ENCODE peak calls at places on chromosomes 5 and 9, in six cellular contexts. T is fibroblast of lung, K is cardiac muscle cell, F is MM.1S, G is PC-9, U is IMR-90. E is an unnamed sample.
A peak's percentile ranks its signal among the peaks of the same experiment; 100 is the strongest.

GRCh38 chr5:82057051-82057450 is 85.2 kb downstream of the ATG10 start:
- DNase-seq in U (peak; percentile 5), T (no peak), K (no peak), F (no peak), G (no peak), E (no peak)

GRCh38 chr5:34586117-34586885 is 69.8 kb upstream of the RAI14 start:
- DNase-seq in U (peak; percentile 97), G (peak; percentile 99), T (peak; percentile 71), F (no peak), K (peak; percentile 89), E (no peak)

GRCh38 chr5:21646469-21646868 is 1206.7 kb downstream of the CDH12 start:
- DNase-seq in F (no peak), K (peak; percentile 21), G (no peak), T (peak; percentile 61), U (peak; percentile 40), E (no peak)

GRCh38 chr9:72952914-72953313 is at the start of gene ALDH1A1:
- DNase-seq in F (no peak), T (peak; percentile 18), G (no peak), U (no peak), K (no peak), E (no peak)

GRCh38 chr5:139745121-139745799 is 50.3 kb upstream of the PSD2 start:
- DNase-seq in U (peak; percentile 82), G (peak; percentile 66), K (peak; percentile 68), T (peak; percentile 65), F (no peak), E (peak; percentile 60)

GRCh38 chr9:9352877-9353481 is 1259.8 kb downstream of the PTPRD start:
- DNase-seq in U (no peak), T (peak; percentile 22), F (no peak), G (no peak), K (peak; percentile 0), E (no peak)

GRCh38 chr5:107484261-107484660 is 186.5 kb downstream of the EFNA5 start:
- DNase-seq in K (peak; percentile 24), F (no peak), G (no peak), U (no peak), T (no peak), E (no peak)

GRCh38 chr9:128706671-128707381 is 4.5 kb downstream of the PKN3 start:
- DNase-seq in T (no peak), U (no peak), K (no peak), F (no peak), G (no peak), E (no peak)

GRCh38 chr9:33813712-33814641 is 3.0 kb upstream of the UBE2R2 start:
- DNase-seq in U (peak; percentile 90), T (peak; percentile 69), K (peak; percentile 59), G (peak; percentile 43), F (peak; percentile 63), E (no peak)

GRCh38 chr5:146290318-146290717 is 48.3 kb upstream of the POU4F3 start:
- DNase-seq in T (peak; percentile 2), G (peak; percentile 81), F (no peak), K (no peak), U (peak; percentile 7), E (no peak)

DNA sequence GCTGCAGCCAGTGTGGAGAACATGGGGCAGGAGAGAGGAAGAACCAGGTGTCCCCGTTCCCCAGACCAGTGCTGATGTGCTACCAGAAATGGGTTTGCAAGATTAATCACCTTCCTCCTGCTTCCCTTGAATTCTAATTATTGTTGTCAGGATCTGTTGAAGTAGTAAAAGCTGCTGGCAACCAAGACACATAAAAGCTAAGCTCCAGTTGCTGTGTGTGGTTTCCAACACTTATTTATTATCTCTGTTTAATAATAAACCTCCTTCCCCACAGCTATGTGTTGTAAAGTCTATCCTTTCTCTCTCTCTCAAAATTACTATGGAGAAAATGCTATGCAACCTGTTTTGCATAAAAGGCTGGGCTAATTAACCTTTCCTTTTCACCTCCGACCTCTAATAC is 2.3 kb upstream of the RETREG1 start:
- DNase-seq in T (no peak), G (no peak), F (no peak), K (no peak), U (no peak), E (no peak)
- H3K27ac ChIP-seq in T (no peak overlapping the region), G (no peak overlapping the region), F (no peak overlapping the region), K (no peak overlapping the region), U (no peak overlapping the region), E (no peak overlapping the region)

DNA sequence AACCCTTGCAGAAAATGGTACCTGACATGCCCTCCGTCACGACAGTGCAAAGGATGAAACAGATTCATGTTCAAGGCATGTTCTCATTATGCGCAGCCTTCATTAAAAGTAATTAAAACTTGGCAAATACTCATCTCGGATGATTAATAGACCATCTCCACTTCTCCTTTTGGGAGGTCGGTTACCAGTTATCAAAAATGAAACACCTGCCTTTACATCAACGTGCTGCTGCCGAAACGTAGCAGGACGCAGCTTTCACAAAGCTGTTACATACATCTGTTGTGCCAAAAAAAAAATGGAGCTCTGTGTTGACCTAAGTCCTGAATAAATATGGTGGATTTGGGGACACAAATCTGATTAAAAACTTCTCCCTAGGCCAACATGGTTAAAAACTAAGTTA is 75.7 kb downstream of the PTCH1 start:
- DNase-seq in T (no peak), F (no peak), K (no peak), G (no peak), U (no peak), E (no peak)
- H3K27ac ChIP-seq in T (no peak overlapping the region), F (no peak overlapping the region), K (no peak overlapping the region), G (no peak overlapping the region), U (no peak overlapping the region), E (no peak overlapping the region)

GRCh38 chr5:1139366-1139765 is 27.5 kb upstream of the SLC12A7 start:
- DNase-seq in F (no peak), G (no peak), K (no peak), T (no peak), U (no peak), E (peak; percentile 11)

GRCh38 chr5:1139806-1140187 is 27.9 kb upstream of the SLC12A7 start:
- DNase-seq in F (no peak), G (no peak), T (no peak), U (no peak), K (no peak), E (peak; percentile 10)

GRCh38 chr5:1137567-1138444 is 25.9 kb upstream of the SLC12A7 start:
- DNase-seq in G (peak; percentile 44), K (no peak), F (no peak), U (no peak), T (no peak), E (peak; percentile 25)

GRCh38 chr5:1140188-1140817 is 28.4 kb upstream of the SLC12A7 start:
- DNase-seq in T (peak; percentile 28), U (peak; percentile 31), F (peak; percentile 84), K (peak; percentile 68), G (peak; percentile 69), E (peak; percentile 86)

DNA sequence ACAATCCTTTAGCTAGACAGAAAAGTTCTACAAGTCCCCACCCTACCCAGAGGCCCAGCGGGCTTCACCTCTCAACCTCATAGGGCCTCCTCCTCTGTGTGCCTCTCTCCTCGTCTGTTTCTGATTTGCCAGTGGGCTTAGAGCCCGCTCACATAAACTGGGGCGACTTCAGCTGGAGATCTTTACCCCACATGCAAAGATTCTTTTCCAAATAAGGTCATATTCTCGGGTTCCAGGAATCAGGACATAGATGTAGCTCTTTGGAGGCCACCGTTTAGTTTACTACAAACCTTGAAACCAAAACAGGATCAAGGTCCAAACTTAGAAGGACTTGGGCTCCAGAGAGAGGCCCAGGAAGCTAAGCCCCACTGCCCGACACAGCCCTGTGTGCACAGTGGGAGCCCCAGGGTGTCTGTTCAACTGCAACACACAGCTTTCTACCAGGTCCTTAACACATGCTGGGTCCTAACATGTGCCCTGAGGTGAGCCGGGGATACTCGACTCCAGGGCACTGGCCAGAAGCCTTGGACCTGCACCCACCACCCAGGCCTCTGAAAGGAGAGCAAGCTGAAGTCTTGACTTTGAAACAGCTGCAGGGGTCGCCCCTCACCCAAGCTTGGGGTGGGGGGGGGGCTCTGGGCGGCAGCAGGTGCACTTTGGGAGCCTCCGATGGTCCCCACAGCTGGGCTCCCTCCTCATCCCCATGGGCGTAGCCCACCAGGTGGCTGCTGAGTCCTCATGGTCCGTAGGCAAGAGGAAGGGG is 26.8 kb upstream of the SLC12A7 start:
- DNase-seq in U (no peak), G (no peak), F (no peak), T (no peak), K (no peak), E (no peak)
- H3K27ac ChIP-seq in U (no peak overlapping the region), G (no peak overlapping the region), F (no peak overlapping the region), T (no peak overlapping the region), K (no peak overlapping the region), E (no peak overlapping the region)

GRCh38 chr9:97918641-97919040 is 3.7 kb downstream of the TRMO start:
- DNase-seq in K (no peak), G (no peak), U (no peak), F (no peak), T (no peak), E (no peak)
- H3K27ac ChIP-seq in K (no peak overlapping the region), G (no peak overlapping the region), U (no peak overlapping the region), F (no peak overlapping the region), T (no peak overlapping the region), E (no peak overlapping the region)